ENCODE peak calls at places on chromosomes 7 and 10, in six cellular contexts. Q, J, S, V, D and C are unnamed samples.

GRCh38 chr10:63268139-63268797 is 135.1 kb downstream of the NRBF2 start:
- DNase-seq in Q (no peak), S (no peak), J (no peak), D (no peak), V (peak), C (no peak)

GRCh38 chr10:63744060-63744941 is 223.1 kb downstream of the REEP3 start:
- DNase-seq in S (no peak), D (no peak), V (no peak), Q (no peak), J (no peak), C (no peak)

GRCh38 chr7:69782917-69783684 is 184.8 kb downstream of the AUTS2 start:
- DNase-seq in S (no peak), V (no peak), Q (no peak), J (no peak), D (no peak), C (no peak)

GRCh38 chr7:17234398-17235021 is 63.9 kb upstream of the AHR start:
- DNase-seq in Q (no peak), S (peak), V (peak), D (peak), J (no peak), C (peak)

GRCh38 chr10:116271593-116272496 is 1.2 kb downstream of the GFRA1 start:
- DNase-seq in V (no peak), S (no peak), Q (peak), D (no peak), J (no peak), C (peak)

GRCh38 chr10:63464402-63465292 is 1.1 kb downstream of the JMJD1C start:
- DNase-seq in J (no peak), S (no peak), Q (peak), V (no peak), D (peak), C (no peak)

GRCh38 chr7:40057292-40057691 is 77.1 kb downstream of the MPLKIP start:
- DNase-seq in V (no peak), J (no peak), D (no peak), Q (no peak), S (no peak), C (no peak)

GRCh38 chr10:26881600-26882331 is 21.0 kb upstream of the ABI1 start:
- DNase-seq in Q (peak), D (peak), S (no peak), J (no peak), V (peak), C (no peak)

GRCh38 chr10:73110345-73110849 is at the start of gene NUDT13:
- DNase-seq in Q (peak), J (peak), V (peak), D (peak), S (peak), C (peak)

GRCh38 chr7:113828581-113828980 is 90.2 kb downstream of the PPP1R3A start:
- DNase-seq in Q (no peak), D (no peak), S (no peak), V (no peak), J (no peak), C (no peak)

DNA sequence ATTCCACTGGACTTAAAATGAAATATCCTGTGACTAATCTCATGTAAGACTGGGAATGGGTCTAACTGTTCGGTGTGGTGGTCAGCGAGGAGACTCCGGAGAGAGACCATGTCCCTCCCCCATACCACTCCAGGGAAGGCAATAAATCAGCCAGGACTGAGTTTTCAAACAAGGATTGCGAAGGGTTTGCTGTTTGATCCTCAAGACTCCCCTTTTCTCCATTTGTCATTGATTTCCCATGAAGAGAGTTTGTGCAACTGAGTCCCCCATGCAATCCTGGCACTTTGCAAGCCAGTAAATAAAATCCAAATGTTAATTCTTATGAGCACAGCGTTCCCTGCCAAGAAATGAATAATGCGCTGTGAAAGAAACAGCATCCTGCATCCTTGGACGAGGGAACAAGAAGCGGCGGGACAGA is 128.5 kb upstream of the HABP2 start:
- DNase-seq in S (no peak), Q (no peak), J (no peak), V (no peak), D (no peak), C (no peak)
- TF ChIP-seq GABPA in S (no peak), Q (no peak), J (no peak), V (no peak), D (no peak), C (no peak)

DNA sequence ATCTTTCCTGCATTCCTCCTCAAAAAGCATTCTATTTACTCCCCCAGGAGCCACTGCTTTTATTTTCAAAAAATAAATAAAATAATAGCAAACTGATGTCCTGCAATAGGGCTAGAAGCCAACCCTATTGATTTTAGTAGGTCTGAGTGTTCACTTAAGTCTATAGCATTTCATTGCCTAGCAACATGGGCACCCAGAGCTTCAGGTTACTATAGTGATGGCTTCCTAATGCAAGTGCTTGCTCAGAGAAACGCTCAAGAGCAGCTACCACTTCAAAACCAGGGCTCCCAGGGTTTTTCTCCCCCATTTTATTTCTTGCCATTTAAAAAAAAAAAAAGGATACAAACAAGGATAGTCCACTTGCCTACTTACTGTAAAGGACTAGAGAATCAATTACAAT is 133.5 kb downstream of the VPS41 start:
- DNase-seq in Q (no peak), S (no peak), V (no peak), D (no peak), J (no peak), C (no peak)
- TF ChIP-seq GABPA in Q (no peak), S (no peak), V (no peak), D (no peak), J (no peak), C (no peak)

GRCh38 chr10:30000802-30001571 is 58.4 kb downstream of the JCAD start:
- DNase-seq in D (no peak), S (no peak), Q (no peak), V (peak), J (no peak), C (no peak)
- TF ChIP-seq GABPA in D (no peak), S (no peak), Q (no peak), V (no peak), J (no peak), C (no peak)

GRCh38 chr7:30659312-30659711 is 22.9 kb downstream of the CRHR2 start:
- DNase-seq in D (no peak), S (no peak), Q (no peak), J (no peak), V (no peak), C (no peak)
- TF ChIP-seq GABPA in D (no peak), S (no peak), Q (no peak), J (no peak), V (no peak), C (no peak)

GRCh38 chr7:55343860-55344606 is 21.1 kb upstream of the LANCL2 start:
- DNase-seq in S (no peak), J (no peak), V (no peak), Q (peak), D (no peak), C (no peak)
- TF ChIP-seq GABPA in S (no peak), J (no peak), V (no peak), Q (no peak), D (no peak), C (no peak)

DNA sequence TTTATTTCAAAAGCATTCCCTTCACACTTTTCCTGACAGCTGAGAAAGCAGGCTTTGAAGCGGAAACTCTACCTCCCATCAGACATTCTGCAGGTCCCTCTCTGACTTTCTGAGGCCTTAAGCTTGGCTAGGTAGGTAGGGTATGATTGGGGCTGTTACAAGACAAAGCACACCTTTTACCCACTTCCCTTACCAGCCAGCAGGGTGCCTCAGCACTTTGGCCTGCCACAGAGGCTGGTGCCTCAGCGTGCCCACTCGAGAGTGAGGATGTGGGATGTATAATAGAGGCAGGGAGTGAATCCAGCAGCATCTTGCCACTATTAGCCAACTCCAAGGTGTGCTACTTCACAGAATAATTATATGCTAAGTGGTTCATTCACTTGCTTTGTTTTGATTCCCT is 70.3 kb upstream of the PDE1C start:
- DNase-seq in J (no peak), V (no peak), D (no peak), Q (no peak), S (no peak), C (no peak)
- TF ChIP-seq GABPA in J (no peak), V (no peak), D (no peak), Q (no peak), S (no peak), C (no peak)

GRCh38 chr7:80923211-80923612 is 4.4 kb upstream of the SEMA3C start:
- DNase-seq in J (no peak), Q (no peak), D (no peak), V (no peak), S (no peak), C (no peak)
- TF ChIP-seq GABPA in J (no peak), Q (no peak), D (no peak), V (no peak), S (no peak), C (no peak)